ENCODE peak calls at places on chromosomes 5 and 9, in four cellular contexts. Y, S, R and B are unnamed samples.
A peak's percentile ranks its signal among the peaks of the same experiment; 100 is the strongest.

GRCh38 chr5:24623018-24623417 is 21.8 kb downstream of the CDH10 start:
- DNase-seq in Y (no peak), S (peak; percentile 16), R (no peak), B (no peak)

GRCh38 chr9:87267701-87268100 is 230.0 kb upstream of the DAPK1 start:
- DNase-seq in Y (no peak), S (no peak), R (no peak), B (no peak)

GRCh38 chr9:98917691-98918487 is 25.8 kb upstream of the COL15A1 start:
- DNase-seq in Y (no peak), S (no peak), R (no peak), B (no peak)

GRCh38 chr9:113309204-113309813 is 6.1 kb upstream of the RNF183 start:
- DNase-seq in Y (peak; percentile 68), S (no peak), R (peak; percentile 46), B (peak; percentile 60)

GRCh38 chr9:61665330-61665751 is 475.5 kb downstream of the SPATA31A7 start:
- DNase-seq in Y (no peak), S (no peak), R (no peak), B (no peak)

GRCh38 chr9:133141833-133142594 is 21.0 kb upstream of the RALGDS start:
- DNase-seq in Y (no peak), S (peak; percentile 8), R (peak; percentile 87), B (peak; percentile 80)

GRCh38 chr9:115413766-115414382 is 295.9 kb upstream of the TNC start:
- DNase-seq in Y (no peak), S (no peak), R (no peak), B (no peak)

GRCh38 chr9:94603259-94603776 is 9.7 kb upstream of the FBP2 start:
- DNase-seq in Y (peak; percentile 96), S (peak; percentile 80), R (peak; percentile 69), B (peak; percentile 89)

GRCh38 chr5:136810198-136810823 is 445.0 kb upstream of the TRPC7 start:
- DNase-seq in Y (peak; percentile 83), S (no peak), R (no peak), B (no peak)

GRCh38 chr5:135241536-135241935 is 157.5 kb downstream of the MACROH2A1 start:
- DNase-seq in Y (no peak), S (no peak), R (no peak), B (no peak)

GRCh38 chr5:155616779-155617392 is 603.3 kb downstream of the KIF4B start:
- DNase-seq in Y (peak; percentile 66), S (peak; percentile 83), R (peak; percentile 39), B (peak; percentile 50)

GRCh38 chr5:157108961-157109360 is at the start of gene HAVCR2:
- DNase-seq in Y (no peak), S (no peak), R (peak; percentile 84), B (peak; percentile 40)

GRCh38 chr5:76663573-76663972 is 40.4 kb upstream of the F2RL2 start:
- DNase-seq in Y (no peak), S (no peak), R (no peak), B (no peak)

GRCh38 chr5:95771109-95771708 is 40.1 kb downstream of the RHOBTB3 start:
- DNase-seq in Y (peak; percentile 26), S (no peak), R (no peak), B (no peak)

GRCh38 chr9:17625644-17626388 is 47.0 kb downstream of the SH3GL2 start:
- DNase-seq in Y (peak; percentile 7), S (no peak), R (no peak), B (no peak)

GRCh38 chr5:67396975-67397374 is 200.4 kb upstream of the CD180 start:
- DNase-seq in Y (no peak), S (no peak), R (no peak), B (no peak)

GRCh38 chr9:76996700-76997099 is 22.8 kb upstream of the FOXB2 start:
- DNase-seq in Y (no peak), S (peak; percentile 64), R (peak; percentile 44), B (peak; percentile 39)

GRCh38 chr5:76180817-76181805 is 97.9 kb downstream of the SV2C start:
- DNase-seq in Y (peak; percentile 23), S (no peak), R (peak; percentile 89), B (peak; percentile 34)

GRCh38 chr5:142827934-142828576 is 57.9 kb downstream of the ARHGAP26 start:
- DNase-seq in Y (no peak), S (no peak), R (no peak), B (no peak)

GRCh38 chr9:127027694-127028093 is 94.7 kb downstream of the ANGPTL2 start:
- DNase-seq in Y (no peak), S (no peak), R (no peak), B (no peak)

GRCh38 chr5:146816775-146817387 is 61.7 kb downstream of the PPP2R2B start:
- DNase-seq in Y (no peak), S (no peak), R (no peak), B (no peak)

GRCh38 chr9:111966851-111967250 is 70.2 kb downstream of the UGCG start:
- DNase-seq in Y (no peak), S (no peak), R (peak; percentile 32), B (no peak)

GRCh38 chr5:98031926-98032325 is 741.5 kb upstream of the RGMB start:
- DNase-seq in Y (no peak), S (no peak), R (no peak), B (no peak)

GRCh38 chr9:94919376-94920098 is 193.0 kb downstream of the AOPEP start:
- DNase-seq in Y (peak; percentile 61), S (no peak), R (no peak), B (no peak)

GRCh38 chr5:35131723-35132122 is 84.0 kb upstream of the AGXT2 start:
- DNase-seq in Y (no peak), S (no peak), R (no peak), B (no peak)

GRCh38 chr5:937151-937924 is 44.7 kb downstream of the TRIP13 start:
- DNase-seq in Y (no peak), S (no peak), R (no peak), B (no peak)

GRCh38 chr5:179716286-179716685 is 16.3 kb upstream of the MAML1 start:
- DNase-seq in Y (no peak), S (no peak), R (no peak), B (no peak)

GRCh38 chr5:160390787-160391696 is 8.8 kb downstream of the FAM200C start:
- DNase-seq in Y (no peak), S (no peak), R (peak; percentile 11), B (peak; percentile 27)

GRCh38 chr5:167912944-167913343 is 378.5 kb upstream of the WWC1 start:
- DNase-seq in Y (no peak), S (no peak), R (no peak), B (no peak)

GRCh38 chr5:111930905-111931461 is 174.0 kb upstream of the NREP start:
- DNase-seq in Y (peak; percentile 36), S (no peak), R (no peak), B (no peak)

GRCh38 chr5:28190011-28190410 is 1151.6 kb upstream of the CDH9 start:
- DNase-seq in Y (no peak), S (no peak), R (no peak), B (no peak)

GRCh38 chr5:142145106-142145900 is 36.7 kb downstream of the NDFIP1 start:
- DNase-seq in Y (peak; percentile 67), S (peak; percentile 60), R (peak; percentile 65), B (peak; percentile 54)

GRCh38 chr5:1000329-1000728 is 8.3 kb upstream of the NKD2 start:
- DNase-seq in Y (no peak), S (no peak), R (no peak), B (no peak)

GRCh38 chr9:35960029-35960655 is 2.2 kb upstream of the OR2S2 start:
- DNase-seq in Y (no peak), S (no peak), R (no peak), B (no peak)

GRCh38 chr9:136949239-136949816 is 2.7 kb upstream of the LCN12 start:
- DNase-seq in Y (no peak), S (no peak), R (no peak), B (no peak)

GRCh38 chr5:27748847-27749246 is 710.5 kb upstream of the CDH9 start:
- DNase-seq in Y (no peak), S (no peak), R (no peak), B (no peak)

GRCh38 chr5:80659111-80659510 is 4.3 kb upstream of the DHFR start:
- DNase-seq in Y (no peak), S (no peak), R (no peak), B (no peak)

GRCh38 chr5:103621548-103621930 is 59.0 kb upstream of the NUDT12 start:
- DNase-seq in Y (no peak), S (no peak), R (no peak), B (no peak)

GRCh38 chr5:142881076-142881466 is 110.9 kb downstream of the ARHGAP26 start:
- DNase-seq in Y (no peak), S (no peak), R (peak; percentile 49), B (no peak)

GRCh38 chr5:150561192-150561512 is 53.2 kb downstream of the NDST1 start:
- DNase-seq in Y (no peak), S (no peak), R (no peak), B (no peak)
- TF ChIP-seq CTCF in Y (no peak), S (peak; percentile 44), R (no peak), B (no peak)

DNA sequence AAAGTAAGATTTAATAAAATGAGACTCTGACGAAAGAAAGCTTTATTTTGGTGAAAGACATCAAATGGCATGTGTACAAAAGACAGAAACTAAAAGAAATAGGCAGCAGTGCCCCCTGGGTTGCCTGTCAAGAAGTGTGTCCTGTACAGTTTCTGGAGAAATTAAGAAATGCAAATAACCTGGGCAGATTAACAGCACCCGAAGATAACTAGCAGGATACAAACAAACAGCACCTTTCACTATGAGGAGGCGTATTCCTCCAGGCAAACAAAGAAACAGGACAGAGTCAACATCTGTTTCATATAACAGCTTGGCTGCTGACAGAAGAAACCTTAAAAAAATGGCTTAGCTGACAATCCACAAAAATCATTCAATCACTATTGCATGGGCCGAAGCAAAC is 162.3 kb downstream of the ARL15 start:
- DNase-seq in Y (no peak), S (no peak), R (no peak), B (no peak)
- TF ChIP-seq CTCF in Y (no peak), S (no peak), R (no peak), B (peak; percentile 18)

GRCh38 chr9:129838707-129839259 is 3.5 kb downstream of the USP20 start:
- DNase-seq in Y (peak; percentile 84), S (no peak), R (no peak), B (no peak)
- TF ChIP-seq CTCF in Y (no peak), S (no peak), R (no peak), B (no peak)

DNA sequence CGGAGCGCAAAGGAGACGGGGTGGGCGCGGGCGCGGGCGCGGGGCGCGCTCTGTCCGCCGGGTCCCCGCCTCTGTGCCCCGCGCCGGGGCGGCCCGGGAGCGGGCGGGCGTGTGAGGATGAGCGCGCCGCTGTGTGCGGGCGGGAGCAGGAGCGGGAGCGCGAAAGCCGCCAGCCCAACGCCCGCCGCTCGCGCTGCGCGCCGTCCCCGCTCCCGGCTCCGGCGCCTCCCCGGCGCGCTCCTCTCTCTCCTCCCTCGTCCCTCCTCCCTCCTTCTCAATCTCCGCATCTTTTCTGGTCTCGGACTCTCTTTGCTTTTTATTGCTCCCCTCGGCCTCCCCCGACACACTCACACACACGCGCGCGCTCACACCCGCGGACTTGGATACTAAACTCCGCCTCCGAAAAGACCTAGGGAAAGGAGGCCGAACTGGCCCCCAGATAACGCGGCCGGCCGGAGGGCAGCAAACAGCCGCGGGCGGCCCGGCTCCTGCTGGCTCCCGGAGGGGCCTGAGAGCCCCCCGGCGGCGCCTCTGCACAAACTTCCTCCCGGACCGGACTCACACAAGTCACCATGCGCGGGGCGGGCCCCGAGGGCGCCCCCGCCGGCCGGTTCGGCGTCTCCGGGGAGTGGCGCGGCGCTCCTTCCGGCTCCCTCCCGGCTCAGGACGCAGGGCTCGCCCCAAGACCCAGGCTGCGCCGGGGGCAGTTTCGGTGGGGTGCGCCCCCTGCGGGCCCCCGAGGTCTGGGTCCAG is at the start of gene FIBCD1:
- DNase-seq in Y (peak; percentile 70), S (peak; percentile 62), R (peak; percentile 57), B (peak; percentile 82)
- TF ChIP-seq CTCF in Y (peak; percentile 86), S (peak; percentile 26), R (peak; percentile 39), B (peak; percentile 43)

GRCh38 chr9:100216178-100216787 is 117.2 kb downstream of the INVS start:
- DNase-seq in Y (no peak), S (peak; percentile 67), R (peak; percentile 86), B (peak; percentile 27)
- TF ChIP-seq CTCF in Y (peak; percentile 45), S (peak; percentile 77), R (peak; percentile 79), B (peak; percentile 76)

GRCh38 chr9:89318123-89319014 is at the start of gene SECISBP2:
- DNase-seq in Y (peak; percentile 92), S (peak; percentile 95), R (peak; percentile 97), B (peak; percentile 92)
- TF ChIP-seq CTCF in Y (peak; percentile 83), S (peak; percentile 75), R (peak; percentile 61), B (peak; percentile 67)